ENCODE peak calls at places on chromosomes 5 and 9, in six cellular contexts. W is PC-3, N is LNCaP clone FGC, B is breast epithelium, S is lower lobe of right lung, H is astrocyte of the spinal cord. X is an unnamed sample.

GRCh38 chr5:127206320-127207113 is 84.1 kb upstream of the MEGF10 start:
- DNase-seq in S (no peak), W (peak), B (no peak), N (peak), H (peak), X (peak)

GRCh38 chr5:113059232-113059805 is 82.7 kb downstream of the DCP2 start:
- DNase-seq in S (no peak), W (no peak), B (no peak), N (no peak), H (peak), X (peak)

GRCh38 chr5:126335871-126336270 is 87.3 kb upstream of the GRAMD2B start:
- DNase-seq in B (no peak), S (no peak), N (no peak), W (no peak), H (peak), X (no peak)

GRCh38 chr5:150443242-150444075 is 6.1 kb downstream of the RPS14 start:
- DNase-seq in S (no peak), W (no peak), H (no peak), N (no peak), B (no peak), X (peak)

GRCh38 chr5:10030219-10030831 is 219.4 kb downstream of the ATPSCKMT start:
- DNase-seq in N (no peak), H (peak), W (peak), B (no peak), S (no peak), X (peak)

GRCh38 chr5:1174122-1174936 is 27.1 kb upstream of the SLC6A19 start:
- DNase-seq in H (peak), W (peak), S (peak), B (no peak), N (peak), X (peak)

GRCh38 chr9:2838356-2838983 is 5.4 kb downstream of the PUM3 start:
- DNase-seq in S (no peak), B (no peak), W (no peak), N (no peak), H (no peak), X (no peak)

GRCh38 chr9:93207326-93207814 is 23.4 kb downstream of the WNK2 start:
- DNase-seq in H (peak), B (no peak), W (no peak), N (no peak), S (peak), X (peak)

GRCh38 chr9:89558500-89558899 is 46.3 kb upstream of the GADD45G start:
- DNase-seq in N (no peak), H (no peak), W (no peak), S (no peak), B (no peak), X (no peak)

GRCh38 chr9:137168907-137169763 is 716 bp downstream of the LRRC26 start:
- DNase-seq in B (no peak), S (no peak), W (peak), H (peak), N (peak), X (peak)

GRCh38 chr9:135126480-135127187 is 39.2 kb downstream of the OLFM1 start:
- DNase-seq in S (no peak), N (no peak), W (peak), B (peak), H (no peak), X (no peak)

GRCh38 chr9:14153310-14153720 is 160.6 kb downstream of the NFIB start:
- DNase-seq in W (no peak), B (no peak), S (no peak), H (no peak), N (no peak), X (peak)

GRCh38 chr9:104232781-104233341 is 138.8 kb downstream of the SMC2 start:
- DNase-seq in W (peak), S (no peak), B (no peak), H (peak), N (no peak), X (peak)

DNA sequence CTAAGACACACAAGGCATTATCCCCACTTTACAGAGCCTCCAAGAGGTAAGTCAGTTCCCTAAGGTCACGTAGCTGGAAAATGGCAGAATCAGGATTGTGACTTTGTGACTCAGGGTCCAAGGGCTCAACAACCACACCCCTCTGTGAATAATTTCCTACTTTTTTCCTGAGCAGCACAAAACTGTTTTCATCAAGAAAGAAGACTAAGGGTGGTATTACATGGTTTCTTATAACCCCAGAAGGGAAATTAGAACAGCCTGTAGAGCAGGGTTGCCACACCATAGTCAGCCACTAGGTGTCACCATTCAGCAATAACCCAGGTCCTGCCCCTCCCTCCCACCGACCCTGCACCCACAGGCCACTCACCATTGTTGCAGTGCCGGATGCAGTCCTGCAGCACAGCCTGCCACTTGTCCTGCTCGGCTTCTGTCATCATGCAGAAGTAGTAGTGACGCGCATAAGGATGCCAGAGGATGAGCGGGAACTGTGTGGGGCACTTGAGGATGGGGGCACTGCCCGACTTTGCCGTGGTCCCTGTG is 72.1 kb downstream of the LRSAM1 start:
- DNase-seq in B (no peak), N (no peak), W (peak), H (peak), S (no peak), X (peak)
- TF ChIP-seq CTCF in B (peak), N (peak), W (peak), H (peak), S (peak), X (peak)

GRCh38 chr9:132141364-132141947 is 20.4 kb upstream of the NTNG2 start:
- DNase-seq in B (no peak), W (no peak), H (peak), N (no peak), S (no peak), X (no peak)
- H3K4me3 ChIP-seq in B (peak), W (peak), H (no peak), N (no peak), S (peak), X (no peak)

GRCh38 chr5:174501461-174502069 is 222.8 kb upstream of the MSX2 start:
- DNase-seq in N (no peak), B (no peak), S (no peak), H (no peak), W (peak), X (peak)

GRCh38 chr5:174504266-174504726 is 220.1 kb upstream of the MSX2 start:
- DNase-seq in N (no peak), W (peak), B (no peak), H (no peak), S (no peak), X (peak)

GRCh38 chr5:174500636-174501035 is 223.7 kb upstream of the MSX2 start:
- DNase-seq in S (no peak), W (no peak), N (no peak), H (no peak), B (no peak), X (no peak)

GRCh38 chr5:174503461-174504265 is 220.7 kb upstream of the MSX2 start:
- DNase-seq in H (peak), N (peak), W (peak), S (no peak), B (peak), X (peak)

GRCh38 chr5:174503086-174503460 is 221.3 kb upstream of the MSX2 start:
- DNase-seq in S (no peak), W (no peak), H (no peak), B (no peak), N (no peak), X (no peak)
- TF ChIP-seq CTCF in S (no peak), W (no peak), H (no peak), B (no peak), N (no peak), X (no peak)

DNA sequence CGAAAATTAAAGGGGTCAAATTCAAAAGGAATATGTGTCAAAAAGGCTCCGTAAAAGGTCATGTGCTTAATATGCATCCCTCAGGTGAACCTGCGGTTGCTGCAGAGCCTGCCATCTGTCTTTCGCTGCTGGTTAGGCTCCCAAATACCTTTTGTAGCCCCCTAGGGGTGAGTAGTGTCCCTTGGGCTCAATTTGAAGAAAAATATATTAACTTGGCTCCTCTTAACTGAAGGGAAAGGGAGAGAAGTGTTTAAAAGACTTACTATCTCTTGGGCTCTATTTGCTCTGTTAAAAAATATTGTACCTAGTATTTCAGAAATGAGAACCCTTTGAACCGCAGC is 176.5 kb upstream of the ADAMTSL1 start:
- DNase-seq in W (peak), H (no peak), N (no peak), B (no peak), S (no peak), X (no peak)
- H3K4me3 ChIP-seq in W (no peak), H (no peak), N (no peak), B (peak), S (no peak), X (peak)

GRCh38 chr9:12666813-12667212 is 26.4 kb upstream of the TYRP1 start:
- DNase-seq in N (no peak), H (no peak), S (no peak), W (peak), B (no peak), X (no peak)
- TF ChIP-seq CTCF in N (no peak), H (peak), S (no peak), W (peak), B (no peak), X (peak)

DNA sequence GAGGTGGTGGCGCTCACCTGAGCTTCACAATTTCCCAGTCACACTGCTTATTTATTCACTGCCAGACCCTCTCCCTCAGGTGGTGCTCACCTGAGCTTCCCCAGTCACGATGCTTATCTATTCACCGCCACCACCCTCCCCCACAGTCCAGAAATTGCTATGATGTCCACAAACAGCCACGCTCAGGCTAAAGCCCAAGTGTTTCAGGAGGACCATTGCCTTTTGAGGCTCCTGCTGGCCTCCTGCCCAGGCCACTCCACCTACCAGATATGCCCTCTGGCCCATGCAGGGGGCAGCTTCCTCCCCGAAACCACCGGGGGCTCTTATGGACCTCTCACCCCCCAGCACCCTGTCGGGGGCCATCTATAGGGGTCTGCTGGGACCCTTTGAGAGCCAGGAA is 4.6 kb downstream of the PDLIM7 start:
- DNase-seq in N (no peak), B (no peak), S (no peak), H (no peak), W (no peak), X (no peak)
- H3K4me3 ChIP-seq in N (no peak), B (no peak), S (no peak), H (no peak), W (no peak), X (no peak)

GRCh38 chr5:94903719-94904118 is 285.2 kb downstream of the SLF1 start:
- DNase-seq in H (no peak), W (no peak), N (peak), S (no peak), B (no peak), X (no peak)

GRCh38 chr5:94911285-94911684 is 292.8 kb downstream of the SLF1 start:
- DNase-seq in N (no peak), H (no peak), B (no peak), W (no peak), S (no peak), X (no peak)

GRCh38 chr5:94906750-94907149 is 288.3 kb downstream of the SLF1 start:
- DNase-seq in W (no peak), H (no peak), S (no peak), B (no peak), N (no peak), X (no peak)

DNA sequence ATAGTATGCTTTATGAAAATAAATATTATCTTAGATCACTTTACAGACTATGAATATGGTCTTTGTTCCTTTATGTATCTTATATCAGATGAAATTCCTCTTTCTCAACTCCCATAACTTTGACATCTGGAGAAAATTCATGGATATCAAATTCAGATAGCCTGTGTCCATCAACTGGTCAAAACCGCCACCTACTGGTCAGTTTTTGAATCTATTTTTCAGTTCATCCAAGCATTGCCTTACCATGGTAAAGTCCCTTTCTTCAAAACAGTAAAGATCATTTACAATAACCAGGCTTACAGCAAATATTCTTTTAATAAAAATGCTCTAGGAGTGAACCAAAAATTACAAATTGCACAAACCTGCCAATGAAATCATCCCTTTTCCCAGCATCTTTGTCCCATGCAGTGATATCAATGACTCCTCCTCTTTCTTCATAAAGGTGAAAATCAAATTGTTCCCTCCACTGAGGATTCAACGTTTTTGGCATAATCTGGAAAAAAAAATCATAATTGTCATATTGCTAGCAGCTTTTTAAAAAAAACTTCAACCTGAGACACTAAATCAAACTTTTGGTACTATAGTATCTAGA is 290.5 kb downstream of the SLF1 start:
- DNase-seq in N (no peak), H (peak), B (no peak), W (peak), S (no peak), X (peak)
- TF ChIP-seq CTCF in N (peak), H (peak), B (peak), W (peak), S (peak), X (peak)

GRCh38 chr9:98865284-98865683 is 57.8 kb downstream of the GALNT12 start:
- DNase-seq in W (no peak), S (no peak), N (no peak), B (no peak), H (no peak), X (no peak)
- H3K4me3 ChIP-seq in W (no peak), S (no peak), N (no peak), B (no peak), H (no peak), X (no peak)

X was measured in foreskin fibroblast.